ENCODE peak calls at places on chromosomes 11 and 22, in ten cellular contexts. R, B, D, S, P, I, L, K, E and G are unnamed samples.

GRCh38 chr11:122486793-122487495 is 168.6 kb upstream of the UBASH3B start:
- DNase-seq in R (no peak), B (no peak), D (no peak), S (no peak), P (peak; percentile 9), I (peak; percentile 35), L (no peak), K (peak; percentile 6), E (no peak), G (no peak)

GRCh38 chr11:35013514-35014191 is 97.2 kb downstream of the PDHX start:
- DNase-seq in R (no peak), B (no peak), D (no peak), S (no peak), P (peak; percentile 26), I (no peak), L (peak; percentile 47), K (peak; percentile 29), E (no peak), G (peak; percentile 10)

GRCh38 chr11:33735426-33736147 is 636 bp downstream of the CD59 start:
- DNase-seq in R (peak; percentile 40), B (no peak), D (no peak), S (peak; percentile 17), P (peak; percentile 62), I (no peak), L (peak; percentile 80), K (no peak), E (no peak), G (no peak)

GRCh38 chr11:11844272-11844671 is 2.5 kb downstream of the USP47 start:
- DNase-seq in R (no peak), B (no peak), D (no peak), S (no peak), P (no peak), I (no peak), L (no peak), K (no peak), E (no peak), G (no peak)

GRCh38 chr11:12628322-12628721 is 45.9 kb upstream of the TEAD1 start:
- DNase-seq in R (no peak), B (no peak), D (no peak), S (no peak), P (no peak), I (no peak), L (no peak), K (no peak), E (no peak), G (no peak)

GRCh38 chr11:83044958-83045712 is 26.6 kb downstream of the RAB30 start:
- DNase-seq in R (no peak), B (no peak), D (no peak), S (no peak), P (peak; percentile 95), I (peak; percentile 95), L (no peak), K (peak; percentile 69), E (peak; percentile 26), G (no peak)

GRCh38 chr22:22720201-22720723 is 75.8 kb downstream of the GGTLC2 start:
- DNase-seq in R (no peak), B (peak; percentile 31), D (no peak), S (peak; percentile 25), P (peak; percentile 56), I (peak; percentile 34), L (peak; percentile 56), K (peak; percentile 74), E (peak; percentile 14), G (peak; percentile 45)

GRCh38 chr22:44187652-44188230 is 7.0 kb downstream of the PARVG start:
- DNase-seq in R (no peak), B (no peak), D (no peak), S (no peak), P (no peak), I (no peak), L (no peak), K (no peak), E (no peak), G (no peak)

GRCh38 chr22:24161909-24162308 is 19.4 kb upstream of the SUSD2 start:
- DNase-seq in R (no peak), B (no peak), D (no peak), S (no peak), P (no peak), I (no peak), L (no peak), K (no peak), E (no peak), G (no peak)